ENCODE peak calls at places on chromosome 21, in seven cellular contexts. F, R, D, Q, Z, Y and X are unnamed samples.

GRCh38 chr21:26169061-26169610 is 1.4 kb downstream of the APP start:
- DNase-seq in F (peak; percentile 80), R (peak; percentile 79), D (no peak), Q (no peak), Z (peak; percentile 68), Y (no peak), X (no peak)

GRCh38 chr21:31480228-31480627 is 136.2 kb upstream of the TIAM1 start:
- DNase-seq in F (no peak), R (no peak), D (no peak), Q (no peak), Z (no peak), Y (no peak), X (no peak)

GRCh38 chr21:28805885-28806284 is 186.8 kb downstream of the LTN1 start:
- DNase-seq in F (peak; percentile 63), R (peak; percentile 84), D (no peak), Q (no peak), Z (peak; percentile 80), Y (peak; percentile 33), X (no peak)

GRCh38 chr21:40841524-40842196 is 5.3 kb downstream of the DSCAM start:
- DNase-seq in F (peak; percentile 84), R (no peak), D (peak; percentile 91), Q (peak; percentile 65), Z (peak; percentile 20), Y (no peak), X (no peak)

GRCh38 chr21:33931799-33932390 is 16.3 kb upstream of the ATP5PO start:
- DNase-seq in F (no peak), R (peak; percentile 63), D (no peak), Q (no peak), Z (no peak), Y (no peak), X (no peak)

GRCh38 chr21:25589905-25590304 is 17.4 kb downstream of the MRPL39 start:
- DNase-seq in F (no peak), R (no peak), D (no peak), Q (no peak), Z (no peak), Y (no peak), X (no peak)

GRCh38 chr21:30448514-30448913 is 8.4 kb downstream of the KRTAP15-1 start:
- DNase-seq in F (no peak), R (no peak), D (no peak), Q (no peak), Z (no peak), Y (no peak), X (no peak)

GRCh38 chr21:31901342-31901741 is 28.5 kb downstream of the HUNK start:
- DNase-seq in F (no peak), R (no peak), D (no peak), Q (no peak), Z (no peak), Y (no peak), X (no peak)

GRCh38 chr21:34105947-34106541 is 32.7 kb downstream of the MRPS6 start:
- DNase-seq in F (no peak), R (no peak), D (no peak), Q (no peak), Z (no peak), Y (no peak), X (no peak)

GRCh38 chr21:43300496-43301423 is 126.2 kb downstream of the SIK1 start:
- DNase-seq in F (no peak), R (no peak), D (no peak), Q (peak; percentile 38), Z (no peak), Y (no peak), X (no peak)

GRCh38 chr21:33948096-33948950 is 32.7 kb upstream of the ATP5PO start:
- DNase-seq in F (no peak), R (peak; percentile 26), D (no peak), Q (peak; percentile 69), Z (peak; percentile 49), Y (no peak), X (peak; percentile 89)

GRCh38 chr21:33402011-33402979 is 918 bp upstream of the IFNGR2 start:
- DNase-seq in F (peak; percentile 75), R (peak; percentile 19), D (peak; percentile 93), Q (peak; percentile 82), Z (peak; percentile 35), Y (no peak), X (no peak)

GRCh38 chr21:32415999-32416398 is 3.5 kb downstream of the EVA1C start:
- DNase-seq in F (no peak), R (no peak), D (no peak), Q (no peak), Z (no peak), Y (no peak), X (no peak)

DNA sequence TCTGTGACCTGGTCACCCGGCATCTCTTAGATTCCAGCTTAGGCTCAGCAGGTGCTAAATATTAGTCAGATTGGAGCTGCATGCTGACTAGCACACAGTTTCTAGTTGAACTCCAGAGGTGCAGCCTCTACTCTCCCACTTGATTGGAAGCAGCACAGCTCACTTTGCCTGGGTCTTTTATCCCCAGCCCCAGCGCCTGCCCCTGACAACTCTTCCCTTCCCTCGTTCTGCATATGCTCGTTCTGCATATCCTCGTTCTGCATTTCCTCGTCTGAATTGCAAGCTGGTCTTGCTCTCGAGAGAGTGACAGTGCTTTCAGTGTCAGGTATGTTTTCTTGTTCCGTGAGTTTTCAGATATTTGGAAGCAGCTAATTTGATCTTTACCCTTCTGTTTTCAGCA is 11.7 kb downstream of the COL18A1 start:
- DNase-seq in F (no peak), R (no peak), D (no peak), Q (no peak), Z (no peak), Y (no peak), X (no peak)
- H3K4me1 ChIP-seq in F (peaks cover 19% of the 10 kb centered on the region), R (no peaks in the 10 kb centered on the region), D (peaks cover 40% of the 10 kb centered on the region), Q (peaks cover 7% of the 10 kb centered on the region), Z (peaks cover 12% of the 10 kb centered on the region), Y (peaks cover 78% of the 10 kb centered on the region), X (peaks cover 66% of the 10 kb centered on the region)

DNA sequence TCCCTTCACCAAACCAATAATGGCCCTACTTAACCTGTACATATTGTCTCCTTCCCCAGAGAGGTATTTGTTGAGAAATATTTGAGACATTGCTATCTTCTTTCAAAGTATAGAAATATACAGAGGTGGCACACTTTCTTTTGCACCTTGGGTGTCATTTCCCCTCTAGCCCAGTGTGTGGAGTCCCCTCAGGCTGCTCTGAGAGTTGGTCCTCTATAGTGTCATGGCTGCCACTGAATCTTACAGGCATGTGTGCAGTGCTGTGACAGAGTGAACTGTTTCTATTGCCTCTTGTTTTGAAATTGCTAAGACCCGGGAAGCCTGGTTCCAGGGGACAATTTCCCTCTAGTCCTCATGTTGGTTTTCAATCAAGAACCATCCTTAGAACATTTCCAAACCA is 140.2 kb upstream of the KCNJ6 start:
- DNase-seq in F (no peak), R (no peak), D (no peak), Q (no peak), Z (no peak), Y (no peak), X (no peak)
- H3K4me1 ChIP-seq in F (no peaks in the 10 kb centered on the region), R (no peaks in the 10 kb centered on the region), D (no peaks in the 10 kb centered on the region), Q (no peaks in the 10 kb centered on the region), Z (no peaks in the 10 kb centered on the region), Y (no peaks in the 10 kb centered on the region), X (no peaks in the 10 kb centered on the region)

GRCh38 chr21:38811257-38811656 is 5.5 kb downstream of the ETS2 start:
- DNase-seq in F (no peak), R (peak; percentile 78), D (no peak), Q (no peak), Z (peak; percentile 97), Y (no peak), X (no peak)

GRCh38 chr21:38807987-38808386 is 2.3 kb downstream of the ETS2 start:
- DNase-seq in F (no peak), R (no peak), D (no peak), Q (no peak), Z (no peak), Y (no peak), X (no peak)

GRCh38 chr21:38810826-38811164 is 5.1 kb downstream of the ETS2 start:
- DNase-seq in F (no peak), R (no peak), D (no peak), Q (no peak), Z (no peak), Y (no peak), X (no peak)

GRCh38 chr21:38809170-38809878 is 3.6 kb downstream of the ETS2 start:
- DNase-seq in F (no peak), R (no peak), D (no peak), Q (no peak), Z (no peak), Y (no peak), X (no peak)

GRCh38 chr21:38810034-38810825 is 4.5 kb downstream of the ETS2 start:
- DNase-seq in F (no peak), R (no peak), D (no peak), Q (no peak), Z (no peak), Y (no peak), X (no peak)
- H3K4me1 ChIP-seq in F (peaks cover 4% of the 10 kb centered on the region), R (peaks cover 78% of the 10 kb centered on the region), D (peaks cover 73% of the 10 kb centered on the region), Q (peaks cover 79% of the 10 kb centered on the region), Z (peaks cover 39% of the 10 kb centered on the region), Y (peaks cover 63% of the 10 kb centered on the region), X (peaks cover 39% of the 10 kb centered on the region)

GRCh38 chr21:46023126-46023985 is 41.8 kb downstream of the COL6A1 start:
- DNase-seq in F (no peak), R (no peak), D (no peak), Q (no peak), Z (no peak), Y (no peak), X (peak; percentile 82)
- H3K4me1 ChIP-seq in F (peaks cover 10% of the 10 kb centered on the region), R (no peaks in the 10 kb centered on the region), D (peaks cover 92% of the 10 kb centered on the region), Q (peaks cover 7% of the 10 kb centered on the region), Z (peaks cover 12% of the 10 kb centered on the region), Y (peaks cover 11% of the 10 kb centered on the region), X (peaks cover 19% of the 10 kb centered on the region)

GRCh38 chr21:42272109-42272962 is 42.9 kb downstream of the TFF3 start:
- DNase-seq in F (no peak), R (no peak), D (no peak), Q (no peak), Z (no peak), Y (no peak), X (no peak)

GRCh38 chr21:42276526-42277154 is 38.6 kb downstream of the TFF3 start:
- DNase-seq in F (no peak), R (no peak), D (no peak), Q (no peak), Z (no peak), Y (no peak), X (no peak)

GRCh38 chr21:42276076-42276475 is 39.1 kb downstream of the TFF3 start:
- DNase-seq in F (no peak), R (no peak), D (no peak), Q (no peak), Z (no peak), Y (no peak), X (no peak)

GRCh38 chr21:42271065-42271464 is 44.1 kb downstream of the TFF3 start:
- DNase-seq in F (no peak), R (no peak), D (no peak), Q (no peak), Z (no peak), Y (no peak), X (no peak)

GRCh38 chr21:42272984-42273600 is 42.1 kb downstream of the TFF3 start:
- DNase-seq in F (no peak), R (no peak), D (no peak), Q (no peak), Z (no peak), Y (no peak), X (no peak)
- H3K4me1 ChIP-seq in F (no peaks in the 10 kb centered on the region), R (peaks cover 17% of the 10 kb centered on the region), D (peaks cover under 1% of the 10 kb centered on the region), Q (peaks cover 11% of the 10 kb centered on the region), Z (peaks cover 3% of the 10 kb centered on the region), Y (no peaks in the 10 kb centered on the region), X (no peaks in the 10 kb centered on the region)

GRCh38 chr21:35430260-35430659 is 381.2 kb upstream of the RUNX1 start:
- DNase-seq in F (no peak), R (no peak), D (no peak), Q (no peak), Z (no peak), Y (no peak), X (no peak)
- H3K4me1 ChIP-seq in F (peaks cover 3% of the 10 kb centered on the region), R (peaks cover 7% of the 10 kb centered on the region), D (peaks cover 14% of the 10 kb centered on the region), Q (peaks cover 16% of the 10 kb centered on the region), Z (peaks cover 7% of the 10 kb centered on the region), Y (peaks cover 12% of the 10 kb centered on the region), X (peaks cover 10% of the 10 kb centered on the region)

GRCh38 chr21:46116846-46117585 is 19.1 kb downstream of the COL6A2 start:
- DNase-seq in F (peak; percentile 12), R (no peak), D (no peak), Q (peak; percentile 36), Z (no peak), Y (no peak), X (no peak)
- H3K4me1 ChIP-seq in F (no peaks in the 10 kb centered on the region), R (peaks cover 7% of the 10 kb centered on the region), D (no peaks in the 10 kb centered on the region), Q (no peaks in the 10 kb centered on the region), Z (peaks cover 17% of the 10 kb centered on the region), Y (no peaks in the 10 kb centered on the region), X (peaks cover 17% of the 10 kb centered on the region)